ENCODE peak calls at places on chromosomes 5 and 9, in seven cellular contexts. H is activated T-helper 2 cell treated with anti-CD3 and anti-CD28 coated beads, Interferon-gamma antibody, Interleukin-2, Interleukin-4, amounts not matched to agents 10 μg/mL and 5 μg/mL and 100 μg/mL, durations not matched to agents 14 hours and 24 hours and 36 hours; I is AG04449; F is CD4-positive, CD25-positive, alpha-beta regulatory T cell; D is globus pallidus; V is hippocampal formation; E is ELR. B is an unnamed sample.
A peak's percentile ranks its signal among the peaks of the same experiment; 100 is the strongest.

GRCh38 chr5:98205691-98206461 is 567.6 kb upstream of the RGMB start:
- DNase-seq in H (no peak), V (no peak), D (no peak), I (no peak), F (no peak), E (peak; percentile 58), B (no peak)

GRCh38 chr9:85064811-85065371 is 395.4 kb downstream of the NTRK2 start:
- DNase-seq in H (no peak), D (no peak), V (no peak), F (no peak), E (no peak), I (no peak), B (no peak)

GRCh38 chr5:66828551-66829421 is 232.6 kb downstream of the MAST4 start:
- DNase-seq in F (peak; percentile 70), E (peak; percentile 57), V (peak; percentile 78), H (peak; percentile 61), D (peak; percentile 88), I (no peak), B (peak; percentile 67)

GRCh38 chr9:71885467-71885866 is 25.5 kb downstream of the ABHD17B start:
- DNase-seq in V (no peak), H (no peak), F (no peak), I (no peak), E (no peak), D (no peak), B (no peak)

GRCh38 chr5:124979174-124979573 is 232.7 kb upstream of the ZNF608 start:
- DNase-seq in F (no peak), I (no peak), V (no peak), D (no peak), H (no peak), E (no peak), B (peak; percentile 31)

GRCh38 chr5:122173484-122174191 is 44.3 kb downstream of the ZNF474 start:
- DNase-seq in F (no peak), H (no peak), D (no peak), I (no peak), V (no peak), E (no peak), B (no peak)

GRCh38 chr9:92276223-92277007 is 17.1 kb downstream of the IARS1 start:
- DNase-seq in V (no peak), H (no peak), F (no peak), I (no peak), E (peak; percentile 44), D (no peak), B (no peak)

GRCh38 chr9:75892168-75892901 is 1.9 kb downstream of the PCSK5 start:
- DNase-seq in I (no peak), F (no peak), H (peak; percentile 8), V (peak; percentile 38), D (peak; percentile 44), E (no peak), B (peak; percentile 21)

GRCh38 chr5:150672237-150672883 is 11.3 kb downstream of the MYOZ3 start:
- DNase-seq in H (no peak), V (no peak), F (no peak), D (no peak), E (peak; percentile 52), I (no peak), B (peak; percentile 22)

GRCh38 chr5:65802820-65803219 is 80.8 kb downstream of the NLN start:
- DNase-seq in I (no peak), E (no peak), V (no peak), D (no peak), H (no peak), F (no peak), B (no peak)

GRCh38 chr5:155017610-155018009 is 4.1 kb downstream of the KIF4B start:
- DNase-seq in V (no peak), F (no peak), H (no peak), I (no peak), D (no peak), E (peak; percentile 10), B (no peak)

GRCh38 chr9:130912932-130913598 is 16.5 kb upstream of the QRFP start:
- DNase-seq in F (no peak), D (peak; percentile 52), H (no peak), E (peak; percentile 92), I (no peak), V (no peak), B (no peak)

GRCh38 chr9:97480749-97481148 is 20.7 kb upstream of the TMOD1 start:
- DNase-seq in D (no peak), E (no peak), I (peak; percentile 9), V (no peak), F (no peak), H (no peak), B (no peak)

GRCh38 chr5:124591583-124591982 is 154.9 kb downstream of the ZNF608 start:
- DNase-seq in D (no peak), V (no peak), I (no peak), F (no peak), H (no peak), E (no peak), B (no peak)

GRCh38 chr9:18499987-18500386 is 26.0 kb downstream of the ADAMTSL1 start:
- DNase-seq in D (no peak), V (no peak), H (no peak), I (no peak), F (no peak), E (no peak), B (no peak)

GRCh38 chr5:129591508-129592160 is 131.5 kb downstream of the ADAMTS19 start:
- DNase-seq in I (no peak), H (no peak), F (no peak), V (no peak), E (peak; percentile 2), D (no peak), B (no peak)

GRCh38 chr9:124392855-124393460 is 22.3 kb downstream of the PSMB7 start:
- DNase-seq in D (peak; percentile 89), H (no peak), F (no peak), V (peak; percentile 85), E (peak; percentile 98), I (peak; percentile 63), B (peak; percentile 12)

GRCh38 chr5:158938181-158938580 is 161.5 kb downstream of the EBF1 start:
- DNase-seq in H (no peak), D (no peak), E (no peak), I (no peak), F (no peak), V (no peak), B (no peak)

GRCh38 chr5:31962321-31962720 is 211.8 kb downstream of the GOLPH3 start:
- DNase-seq in D (no peak), E (no peak), I (no peak), V (no peak), F (no peak), H (no peak), B (no peak)

GRCh38 chr5:38008198-38008597 is 168.4 kb upstream of the GDNF start:
- DNase-seq in F (no peak), H (no peak), E (no peak), D (no peak), I (no peak), V (no peak), B (peak; percentile 18)

B was measured in NCI-H526.